ENCODE peak calls at places on chromosome 11, in five cellular contexts. One of them, this sample, is unnamed.

GRCh38 chr11:87322570-87322969 is 284.8 kb downstream of the TMEM135 start:
- DNase-seq in endothelial cell of umbilical vein: no peak
- DNase-seq in SK-N-SH: no peak
- DNase-seq in sigmoid colon: no peak
- DNase-seq in K562: no peak
- DNase-seq in this sample: no peak

GRCh38 chr11:123083623-123084029 is 21.7 kb upstream of the HSPA8 start:
- DNase-seq in endothelial cell of umbilical vein: peak
- DNase-seq in SK-N-SH: peak
- DNase-seq in sigmoid colon: peak
- DNase-seq in K562: peak
- DNase-seq in this sample: peak

GRCh38 chr11:134951305-134951700 is 539.3 kb upstream of the B3GAT1 start:
- DNase-seq in endothelial cell of umbilical vein: peak
- DNase-seq in SK-N-SH: no peak
- DNase-seq in sigmoid colon: no peak
- DNase-seq in K562: no peak
- DNase-seq in this sample: peak

GRCh38 chr11:120340529-120340928 is 4.3 kb downstream of the ARHGEF12 start:
- DNase-seq in endothelial cell of umbilical vein: peak
- DNase-seq in SK-N-SH: no peak
- DNase-seq in sigmoid colon: no peak
- DNase-seq in K562: no peak
- DNase-seq in this sample: no peak

GRCh38 chr11:45725776-45726606 is 60.6 kb upstream of the CHST1 start:
- DNase-seq in endothelial cell of umbilical vein: no peak
- DNase-seq in SK-N-SH: no peak
- DNase-seq in sigmoid colon: no peak
- DNase-seq in K562: no peak
- DNase-seq in this sample: no peak

GRCh38 chr11:18271206-18271605 is 5.1 kb downstream of the SAA1 start:
- DNase-seq in endothelial cell of umbilical vein: no peak
- DNase-seq in SK-N-SH: no peak
- DNase-seq in sigmoid colon: no peak
- DNase-seq in K562: no peak
- DNase-seq in this sample: no peak

GRCh38 chr11:65132988-65133700 is 1.2 kb downstream of the SYVN1 start:
- DNase-seq in endothelial cell of umbilical vein: peak
- DNase-seq in SK-N-SH: peak
- DNase-seq in sigmoid colon: peak
- DNase-seq in K562: peak
- DNase-seq in this sample: no peak

GRCh38 chr11:103175461-103176129 is 66.4 kb downstream of the DYNC2H1 start:
- DNase-seq in endothelial cell of umbilical vein: no peak
- DNase-seq in SK-N-SH: no peak
- DNase-seq in sigmoid colon: no peak
- DNase-seq in K562: no peak
- DNase-seq in this sample: no peak

GRCh38 chr11:35714882-35715612 is 52.5 kb downstream of the TRIM44 start:
- DNase-seq in endothelial cell of umbilical vein: no peak
- DNase-seq in SK-N-SH: no peak
- DNase-seq in sigmoid colon: no peak
- DNase-seq in K562: no peak
- DNase-seq in this sample: no peak

GRCh38 chr11:48055292-48056132 is 75.2 kb downstream of the PTPRJ start:
- DNase-seq in endothelial cell of umbilical vein: no peak
- DNase-seq in SK-N-SH: no peak
- DNase-seq in sigmoid colon: no peak
- DNase-seq in K562: no peak
- DNase-seq in this sample: no peak

GRCh38 chr11:114075891-114076441 is 16.5 kb downstream of the ZBTB16 start:
- DNase-seq in endothelial cell of umbilical vein: peak
- DNase-seq in SK-N-SH: peak
- DNase-seq in sigmoid colon: peak
- DNase-seq in K562: peak
- DNase-seq in this sample: no peak
- TF ChIP-seq POLR2AphosphoS5 in endothelial cell of umbilical vein: no peak
- TF ChIP-seq POLR2AphosphoS5 in SK-N-SH: no peak
- TF ChIP-seq POLR2AphosphoS5 in sigmoid colon: peak
- TF ChIP-seq POLR2AphosphoS5 in K562: no peak
- TF ChIP-seq POLR2AphosphoS5 in this sample: peak

GRCh38 chr11:60947666-60948065 is 4.3 kb downstream of the SLC15A3 start:
- DNase-seq in endothelial cell of umbilical vein: no peak
- DNase-seq in SK-N-SH: no peak
- DNase-seq in sigmoid colon: no peak
- DNase-seq in K562: no peak
- DNase-seq in this sample: no peak
- TF ChIP-seq CTCF in endothelial cell of umbilical vein: no peak
- TF ChIP-seq CTCF in SK-N-SH: no peak
- TF ChIP-seq CTCF in sigmoid colon: no peak
- TF ChIP-seq CTCF in K562: no peak
- TF ChIP-seq CTCF in this sample: no peak

GRCh38 chr11:41456288-41456687 is 3.2 kb downstream of the LRRC4C start:
- DNase-seq in endothelial cell of umbilical vein: no peak
- DNase-seq in SK-N-SH: no peak
- DNase-seq in sigmoid colon: no peak
- DNase-seq in K562: no peak
- DNase-seq in this sample: no peak

GRCh38 chr11:41457216-41458014 is 2.0 kb downstream of the LRRC4C start:
- DNase-seq in endothelial cell of umbilical vein: no peak
- DNase-seq in SK-N-SH: no peak
- DNase-seq in sigmoid colon: no peak
- DNase-seq in K562: no peak
- DNase-seq in this sample: no peak

GRCh38 chr11:41461057-41461681 is 1.7 kb upstream of the LRRC4C start:
- DNase-seq in endothelial cell of umbilical vein: peak
- DNase-seq in SK-N-SH: no peak
- DNase-seq in sigmoid colon: no peak
- DNase-seq in K562: peak
- DNase-seq in this sample: no peak

DNA sequence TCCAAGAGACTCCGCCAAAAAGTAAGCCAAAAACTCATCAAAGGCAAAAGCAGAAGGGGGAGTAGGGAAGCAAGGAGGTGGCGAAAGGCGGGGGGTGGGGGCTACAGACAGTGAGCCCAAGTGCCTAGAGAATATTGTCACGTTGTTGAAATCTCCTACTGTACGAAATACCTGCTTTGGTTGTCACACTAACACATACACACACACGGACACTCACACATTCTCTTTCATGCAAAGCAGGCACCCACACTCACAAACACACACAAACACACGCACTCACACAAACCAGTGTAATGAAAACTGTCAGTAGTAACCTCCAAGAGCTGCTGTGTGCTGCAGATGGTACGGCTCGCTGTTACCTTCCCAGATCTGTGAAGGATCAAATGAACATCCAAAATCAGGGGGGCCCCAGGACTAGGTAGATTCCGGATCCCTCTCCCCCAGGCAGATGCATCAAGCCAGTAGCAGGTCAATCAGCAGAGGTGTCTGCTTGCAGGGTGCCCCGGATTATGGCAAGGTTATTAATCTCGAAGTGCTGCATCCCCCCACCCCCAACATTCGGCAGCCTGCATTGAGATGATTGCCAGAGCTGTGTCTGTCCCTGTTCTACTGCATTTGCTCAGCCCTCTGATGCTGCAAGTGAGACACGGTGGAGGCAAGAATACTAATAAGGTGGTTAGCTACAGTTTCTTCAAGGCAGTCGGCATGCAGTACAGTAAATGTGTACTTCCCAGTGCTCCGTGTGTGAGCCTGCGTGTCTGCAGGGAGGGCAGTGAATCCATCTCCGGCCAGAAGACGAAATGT is at the start of gene LRRC4C:
- DNase-seq in endothelial cell of umbilical vein: no peak
- DNase-seq in SK-N-SH: peak
- DNase-seq in sigmoid colon: no peak
- DNase-seq in K562: no peak
- DNase-seq in this sample: no peak
- H3K4me3 ChIP-seq in endothelial cell of umbilical vein: no peak
- H3K4me3 ChIP-seq in SK-N-SH: no peak
- H3K4me3 ChIP-seq in sigmoid colon: no peak
- H3K4me3 ChIP-seq in K562: no peak
- H3K4me3 ChIP-seq in this sample: no peak

GRCh38 chr11:116812109-116812508 is 11.0 kb downstream of the APOA4 start:
- DNase-seq in endothelial cell of umbilical vein: no peak
- DNase-seq in SK-N-SH: no peak
- DNase-seq in sigmoid colon: no peak
- DNase-seq in K562: no peak
- DNase-seq in this sample: no peak

GRCh38 chr11:116813170-116813569 is 9.9 kb downstream of the APOA4 start:
- DNase-seq in endothelial cell of umbilical vein: no peak
- DNase-seq in SK-N-SH: no peak
- DNase-seq in sigmoid colon: peak
- DNase-seq in K562: no peak
- DNase-seq in this sample: no peak

GRCh38 chr11:116811194-116811593 is 11.9 kb downstream of the APOA4 start:
- DNase-seq in endothelial cell of umbilical vein: no peak
- DNase-seq in SK-N-SH: no peak
- DNase-seq in sigmoid colon: no peak
- DNase-seq in K562: no peak
- DNase-seq in this sample: no peak

GRCh38 chr11:116807601-116808261 is 15.4 kb downstream of the APOA4 start:
- DNase-seq in endothelial cell of umbilical vein: no peak
- DNase-seq in SK-N-SH: no peak
- DNase-seq in sigmoid colon: peak
- DNase-seq in K562: no peak
- DNase-seq in this sample: no peak

GRCh38 chr11:116808262-116809175 is 14.6 kb downstream of the APOA4 start:
- DNase-seq in endothelial cell of umbilical vein: no peak
- DNase-seq in SK-N-SH: no peak
- DNase-seq in sigmoid colon: peak
- DNase-seq in K562: no peak
- DNase-seq in this sample: no peak
- TF ChIP-seq POLR2AphosphoS5 in endothelial cell of umbilical vein: no peak
- TF ChIP-seq POLR2AphosphoS5 in SK-N-SH: no peak
- TF ChIP-seq POLR2AphosphoS5 in sigmoid colon: no peak
- TF ChIP-seq POLR2AphosphoS5 in K562: no peak
- TF ChIP-seq POLR2AphosphoS5 in this sample: no peak

GRCh38 chr11:105609341-105609781 is 512 bp upstream of the GRIA4 start:
- DNase-seq in endothelial cell of umbilical vein: peak
- DNase-seq in SK-N-SH: peak
- DNase-seq in sigmoid colon: no peak
- DNase-seq in K562: peak
- DNase-seq in this sample: no peak
- TF ChIP-seq CTCF in endothelial cell of umbilical vein: peak
- TF ChIP-seq CTCF in SK-N-SH: peak
- TF ChIP-seq CTCF in sigmoid colon: no peak
- TF ChIP-seq CTCF in K562: no peak
- TF ChIP-seq CTCF in this sample: no peak

GRCh38 chr11:104893876-104894275 is 4.4 kb downstream of the CASP12 start:
- DNase-seq in endothelial cell of umbilical vein: peak
- DNase-seq in SK-N-SH: no peak
- DNase-seq in sigmoid colon: no peak
- DNase-seq in K562: no peak
- DNase-seq in this sample: no peak

GRCh38 chr11:104895619-104896018 is 2.6 kb downstream of the CASP12 start:
- DNase-seq in endothelial cell of umbilical vein: peak
- DNase-seq in SK-N-SH: no peak
- DNase-seq in sigmoid colon: no peak
- DNase-seq in K562: no peak
- DNase-seq in this sample: no peak

GRCh38 chr11:104897891-104898684 is at the start of gene CASP12:
- DNase-seq in endothelial cell of umbilical vein: peak
- DNase-seq in SK-N-SH: no peak
- DNase-seq in sigmoid colon: no peak
- DNase-seq in K562: no peak
- DNase-seq in this sample: no peak

GRCh38 chr11:104899226-104899625 is 966 bp upstream of the CASP12 start:
- DNase-seq in endothelial cell of umbilical vein: peak
- DNase-seq in SK-N-SH: no peak
- DNase-seq in sigmoid colon: no peak
- DNase-seq in K562: no peak
- DNase-seq in this sample: no peak

GRCh38 chr11:104898685-104899013 is 389 bp upstream of the CASP12 start:
- DNase-seq in endothelial cell of umbilical vein: no peak
- DNase-seq in SK-N-SH: no peak
- DNase-seq in sigmoid colon: no peak
- DNase-seq in K562: no peak
- DNase-seq in this sample: no peak
- H3K4me3 ChIP-seq in endothelial cell of umbilical vein: peak
- H3K4me3 ChIP-seq in SK-N-SH: no peak
- H3K4me3 ChIP-seq in sigmoid colon: peak
- H3K4me3 ChIP-seq in K562: no peak
- H3K4me3 ChIP-seq in this sample: peak

This sample was measured in esophagus muscularis mucosa.